ENCODE peak calls at places on chromosomes 2 and 18, in five cellular contexts. P is cardiac muscle cell, S is heart left ventricle, X is stomach, A is HCT116. O is an unnamed sample. For H3K4me1, the result is how much of the 10 kb centered on the place peaks cover.

GRCh38 chr18:77146249-77147080 is 13.9 kb upstream of the MBP start:
- DNase-seq in A (no peak), P (no peak), S (no peak), X (no peak), O (no peak)

GRCh38 chr18:9483526-9483925 is 8.2 kb downstream of the RALBP1 start:
- DNase-seq in A (no peak), S (no peak), X (no peak), P (no peak), O (no peak)

GRCh38 chr2:203916756-203917155 is 19.8 kb upstream of the ICOS start:
- DNase-seq in A (no peak), X (no peak), P (no peak), S (no peak), O (no peak)

GRCh38 chr18:10877974-10878373 is 271.4 kb downstream of the PIEZO2 start:
- DNase-seq in P (no peak), X (no peak), A (no peak), S (no peak), O (peak)

GRCh38 chr2:26580751-26581150 is 60.4 kb downstream of the CIB4 start:
- DNase-seq in P (no peak), A (no peak), S (no peak), X (no peak), O (no peak)

GRCh38 chr2:219553463-219553862 is 9.6 kb downstream of the TMEM198 start:
- DNase-seq in X (no peak), S (no peak), A (no peak), P (no peak), O (no peak)

GRCh38 chr18:61602836-61603235 is 269.6 kb downstream of the CDH20 start:
- DNase-seq in S (no peak), P (no peak), X (no peak), A (no peak), O (no peak)

GRCh38 chr2:29382486-29382885 is 267.3 kb downstream of the CLIP4 start:
- DNase-seq in X (no peak), A (no peak), P (peak), S (no peak), O (no peak)

GRCh38 chr2:44960871-44961270 is 19.4 kb downstream of the SIX3 start:
- DNase-seq in S (no peak), X (no peak), A (no peak), P (no peak), O (no peak)

GRCh38 chr18:34222396-34223163 is 2.1 kb downstream of the NOL4 start:
- DNase-seq in X (no peak), A (no peak), P (no peak), S (peak), O (no peak)

GRCh38 chr2:162071016-162071415 is 3.0 kb downstream of the DPP4 start:
- DNase-seq in X (no peak), S (no peak), A (no peak), P (peak), O (no peak)

GRCh38 chr2:32212293-32212692 is 46.6 kb downstream of the SLC30A6 start:
- DNase-seq in X (no peak), A (no peak), S (no peak), P (no peak), O (no peak)

GRCh38 chr18:41875094-41875780 is 79.8 kb upstream of the PIK3C3 start:
- DNase-seq in A (no peak), P (peak), S (no peak), X (no peak), O (no peak)

GRCh38 chr2:3114406-3115185 is 263.0 kb downstream of the EIPR1 start:
- DNase-seq in X (no peak), A (no peak), P (no peak), S (no peak), O (no peak)

GRCh38 chr2:9594361-9595063 is 36.3 kb downstream of the YWHAQ start:
- DNase-seq in A (peak), P (peak), X (no peak), S (no peak), O (no peak)

GRCh38 chr2:17208511-17208910 is 309.7 kb downstream of the RAD51AP2 start:
- DNase-seq in S (no peak), X (no peak), A (no peak), P (peak), O (no peak)

GRCh38 chr2:29786361-29786760 is 135.0 kb downstream of the ALK start:
- DNase-seq in X (peak), S (no peak), P (no peak), A (no peak), O (no peak)

GRCh38 chr2:69482471-69482870 is 45.2 kb upstream of the NFU1 start:
- DNase-seq in S (no peak), A (no peak), X (no peak), P (no peak), O (no peak)

GRCh38 chr2:100852447-100852846 is 32.5 kb downstream of the NPAS2 start:
- DNase-seq in P (no peak), X (no peak), S (no peak), A (no peak), O (no peak)

GRCh38 chr2:143482761-143483160 is 353.5 kb downstream of the ARHGAP15 start:
- DNase-seq in X (no peak), A (no peak), S (no peak), P (peak), O (no peak)

GRCh38 chr2:73163522-73164367 is 38.6 kb upstream of the NOTO start:
- DNase-seq in S (peak), P (peak), A (peak), X (peak), O (peak)

GRCh38 chr2:50344509-50345106 is 687.3 kb downstream of the NRXN1 start:
- DNase-seq in P (no peak), A (no peak), X (no peak), S (no peak), O (no peak)

GRCh38 chr2:114769110-114769509 is 326.7 kb downstream of the DPP10 start:
- DNase-seq in A (no peak), X (no peak), S (no peak), P (no peak), O (no peak)

GRCh38 chr2:222357930-222358329 is 59.1 kb upstream of the PAX3 start:
- DNase-seq in A (no peak), P (no peak), S (no peak), X (no peak), O (no peak)

GRCh38 chr2:31440764-31441163 is 26.2 kb upstream of the XDH start:
- DNase-seq in S (no peak), X (no peak), A (no peak), P (peak), O (no peak)

GRCh38 chr2:237240252-237240651 is 154.6 kb downstream of the COPS8 start:
- DNase-seq in P (no peak), X (no peak), S (no peak), A (no peak), O (no peak)

GRCh38 chr2:213934560-213934959 is 476.3 kb upstream of the VWC2L start:
- DNase-seq in A (no peak), S (no peak), P (peak), X (no peak), O (no peak)

GRCh38 chr2:99139003-99139402 is 2.5 kb upstream of the C2orf15 start:
- DNase-seq in X (no peak), P (no peak), S (no peak), A (no peak), O (no peak)

GRCh38 chr2:211128287-211128686 is 571.9 kb downstream of the CPS1 start:
- DNase-seq in X (no peak), P (no peak), A (no peak), S (no peak), O (no peak)

GRCh38 chr2:238162516-238163441 is 4.0 kb downstream of the ERFE start:
- DNase-seq in P (peak), A (no peak), X (no peak), S (no peak), O (no peak)

GRCh38 chr2:5690231-5690630 is 2.0 kb upstream of the SOX11 start:
- DNase-seq in A (no peak), X (no peak), P (no peak), S (no peak), O (peak)

GRCh38 chr2:138752231-138752956 is 27.8 kb downstream of the NXPH2 start:
- DNase-seq in A (peak), S (no peak), P (peak), X (no peak), O (peak)

GRCh38 chr2:2886934-2887333 is 490.7 kb downstream of the EIPR1 start:
- DNase-seq in X (no peak), P (no peak), A (no peak), S (no peak), O (no peak)

GRCh38 chr2:230505162-230505561 is 89.2 kb downstream of the SP100 start:
- DNase-seq in P (no peak), S (no peak), A (no peak), X (no peak), O (no peak)

GRCh38 chr2:97663962-97664635 is at the start of gene ACTR1B:
- DNase-seq in P (peak), X (peak), A (peak), S (peak), O (peak)

GRCh38 chr2:160901631-160902030 is 258.6 kb upstream of the TANK start:
- DNase-seq in P (peak), X (no peak), A (no peak), S (no peak), O (no peak)

GRCh38 chr2:100409461-100409860 is 8.0 kb downstream of the CHST10 start:
- DNase-seq in X (no peak), S (no peak), A (no peak), P (no peak), O (no peak)

GRCh38 chr2:65366595-65367125 is 65.7 kb downstream of the SPRED2 start:
- DNase-seq in S (no peak), P (peak), X (no peak), A (peak), O (peak)

GRCh38 chr18:23226386-23226785 is 91.1 kb downstream of the CABLES1 start:
- DNase-seq in P (peak), S (no peak), A (no peak), X (no peak), O (no peak)

GRCh38 chr2:127414855-127415592 is 3.2 kb upstream of the PROC start:
- DNase-seq in X (peak), S (no peak), P (no peak), A (no peak), O (no peak)
- H3K4me1 ChIP-seq in X (half or more), S (under half), P (under half), A (under half), O (under half)

DNA sequence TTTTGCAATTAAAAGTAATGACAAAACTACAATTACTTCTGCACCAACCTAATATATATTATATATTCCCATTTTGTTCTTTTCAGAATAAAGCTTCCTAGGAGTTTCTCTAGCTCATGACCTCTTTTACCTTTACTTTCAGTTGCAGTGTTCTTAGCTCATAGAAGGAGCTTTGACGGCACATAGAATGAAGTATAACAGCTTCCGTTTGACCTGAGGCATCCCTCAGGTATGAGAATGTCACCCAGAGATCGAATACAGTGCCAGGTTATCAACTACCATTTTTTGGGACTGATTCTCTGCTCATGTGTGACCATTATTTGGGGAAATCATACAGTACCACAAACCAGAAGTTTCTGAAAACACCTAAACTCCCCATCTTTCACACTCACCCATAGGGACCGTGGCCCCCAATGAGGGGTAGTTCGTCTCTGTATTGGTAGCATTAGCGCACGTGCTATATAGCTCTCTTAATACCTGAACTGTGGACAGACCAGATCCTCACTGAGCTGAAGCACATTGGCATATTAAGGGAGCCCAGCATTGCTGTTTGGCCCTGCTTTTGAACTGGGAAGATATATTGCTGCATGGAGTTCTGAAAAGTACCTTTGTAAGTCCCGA is 123.0 kb downstream of the SPTBN1 start:
- DNase-seq in P (no peak), S (no peak), X (no peak), A (no peak), O (no peak)
- H3K4me1 ChIP-seq in P (under half), S (half or more), X (half or more), A (under half), O (half or more)

DNA sequence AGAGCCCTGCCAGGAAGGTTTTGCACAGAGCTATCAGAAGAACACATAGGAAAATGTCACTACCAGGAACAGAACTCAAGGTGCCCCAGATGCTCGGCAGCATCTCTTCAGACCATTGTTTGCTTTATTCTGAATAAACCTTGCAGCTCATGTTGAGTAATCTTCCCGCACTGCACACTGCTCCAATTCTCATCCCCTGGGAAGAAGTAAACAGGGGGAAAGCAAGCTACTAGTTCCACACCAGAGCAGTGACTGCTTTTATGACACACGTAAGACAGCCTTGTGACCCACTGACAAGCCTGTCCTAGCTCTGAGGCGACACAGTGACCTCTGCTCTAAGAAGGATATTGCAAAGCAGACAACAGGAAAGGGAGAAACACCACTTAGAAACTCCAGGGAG is 44.2 kb downstream of the NRP2 start:
- DNase-seq in P (no peak), X (no peak), A (no peak), S (no peak), O (no peak)
- H3K4me1 ChIP-seq in P (under half), X (half or more), A (under half), S (under half), O (half or more)

GRCh38 chr2:127101048-127101611 is 5.8 kb downstream of the BIN1 start:
- DNase-seq in X (no peak), A (no peak), S (no peak), P (no peak), O (no peak)

GRCh38 chr2:127102464-127103242 is 4.3 kb downstream of the BIN1 start:
- DNase-seq in P (no peak), A (no peak), S (no peak), X (no peak), O (no peak)

GRCh38 chr2:127098711-127099110 is 8.2 kb downstream of the BIN1 start:
- DNase-seq in A (no peak), S (no peak), X (no peak), P (no peak), O (no peak)

GRCh38 chr2:127101756-127102463 is 5.0 kb downstream of the BIN1 start:
- DNase-seq in A (no peak), S (no peak), X (no peak), P (no peak), O (no peak)

DNA sequence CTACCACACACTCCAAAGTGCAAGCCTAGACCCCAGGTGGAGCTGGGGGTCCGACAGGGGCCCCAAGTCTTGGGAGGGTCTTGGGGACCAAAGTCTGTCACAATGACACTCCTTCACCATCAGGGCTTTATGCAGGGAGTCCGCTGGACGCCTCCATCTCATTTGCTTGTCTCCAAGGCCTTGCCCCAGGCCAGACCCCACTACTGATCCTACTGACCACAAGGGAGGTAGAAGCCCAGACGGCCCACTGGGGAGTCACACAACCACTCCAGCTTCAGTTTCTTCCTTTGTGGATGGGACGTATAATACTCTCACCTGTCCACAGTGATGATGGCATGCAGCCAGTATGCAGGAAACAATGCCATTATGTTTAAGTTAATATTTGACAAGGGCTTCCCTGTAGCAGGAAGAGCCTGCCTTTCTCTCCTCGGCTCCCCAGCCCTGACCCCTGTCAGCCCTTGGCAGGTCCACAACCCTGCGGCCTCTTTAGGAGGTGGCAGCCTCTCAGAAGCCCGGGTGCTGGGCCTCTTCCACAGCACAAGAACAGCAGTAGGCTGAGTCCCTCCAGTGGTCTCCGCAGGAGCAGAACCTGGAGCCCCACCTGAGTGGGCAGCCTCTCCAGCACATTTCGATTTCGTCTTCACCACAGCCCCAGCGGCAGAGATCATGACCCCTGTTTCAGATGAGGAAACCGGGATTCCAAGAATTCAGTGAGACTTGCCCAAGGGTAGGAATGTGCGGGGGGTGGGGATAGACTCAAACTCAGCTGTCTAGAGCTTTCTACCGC is 6.5 kb downstream of the BIN1 start:
- DNase-seq in X (peak), S (no peak), P (peak), A (no peak), O (no peak)
- H3K4me1 ChIP-seq in X (half or more), S (under half), P (under half), A (under half), O (under half)

GRCh38 chr2:27736031-27736889 is 35.3 kb upstream of the MRPL33 start:
- DNase-seq in P (peak), X (no peak), S (no peak), A (no peak), O (no peak)

GRCh38 chr2:27736890-27737204 is 34.7 kb upstream of the MRPL33 start:
- DNase-seq in X (no peak), P (no peak), S (no peak), A (no peak), O (no peak)

GRCh38 chr2:27730980-27731691 is 40.4 kb upstream of the MRPL33 start:
- DNase-seq in X (no peak), S (no peak), A (no peak), P (no peak), O (no peak)

GRCh38 chr2:27735263-27735904 is 36.1 kb upstream of the MRPL33 start:
- DNase-seq in X (peak), A (no peak), S (peak), P (peak), O (peak)

GRCh38 chr2:27734305-27734704 is 37.2 kb upstream of the MRPL33 start:
- DNase-seq in A (no peak), P (no peak), S (no peak), X (no peak), O (no peak)
- H3K4me1 ChIP-seq in A (under half), P (under half), S (under half), X (half or more), O (under half)